ENCODE peak calls at places on chromosomes 13 and 19, in nine cellular contexts. Q, A, X, P, W, V, R, S and H are unnamed samples.

GRCh38 chr13:111031531-111031961 is 83.6 kb upstream of the ARHGEF7 start:
- DNase-seq in Q (peak), A (no peak), X (no peak), P (no peak), W (peak), V (peak), R (no peak), S (no peak), H (peak)

GRCh38 chr19:42276821-42277220 is 7.8 kb downstream of the CIC start:
- DNase-seq in Q (no peak), A (no peak), X (no peak), P (peak), W (no peak), V (peak), R (no peak), S (no peak), H (peak)

GRCh38 chr19:10762656-10763055 is 44.8 kb downstream of the DNM2 start:
- DNase-seq in Q (no peak), A (no peak), X (no peak), P (no peak), W (peak), V (peak), R (no peak), S (no peak), H (no peak)

GRCh38 chr13:98778749-98779148 is 26.3 kb upstream of the SLC15A1 start:
- DNase-seq in Q (no peak), A (no peak), X (no peak), P (no peak), W (no peak), V (no peak), R (no peak), S (no peak), H (no peak)

GRCh38 chr13:95627590-95627989 is 16.9 kb downstream of the DZIP1 start:
- DNase-seq in Q (peak), A (no peak), X (no peak), P (peak), W (no peak), V (no peak), R (no peak), S (no peak), H (no peak)

GRCh38 chr13:68608147-68608546 is 1378.0 kb upstream of the PCDH9 start:
- DNase-seq in Q (no peak), A (no peak), X (no peak), P (no peak), W (no peak), V (no peak), R (no peak), S (no peak), H (no peak)

GRCh38 chr13:44759723-44760360 is 183.7 kb upstream of the TSC22D1 start:
- DNase-seq in Q (no peak), A (peak), X (no peak), P (peak), W (no peak), V (no peak), R (no peak), S (no peak), H (no peak)

GRCh38 chr19:7242601-7243258 is 51.5 kb downstream of the INSR start:
- DNase-seq in Q (peak), A (no peak), X (no peak), P (no peak), W (no peak), V (no peak), R (no peak), S (no peak), H (no peak)

GRCh38 chr19:571127-571974 is 1.0 kb upstream of the BSG start:
- DNase-seq in Q (peak), A (peak), X (no peak), P (no peak), W (peak), V (peak), R (peak), S (no peak), H (peak)

GRCh38 chr19:49802836-49803528 is 10.1 kb downstream of the FUZ start:
- DNase-seq in Q (no peak), A (no peak), X (no peak), P (no peak), W (peak), V (no peak), R (no peak), S (no peak), H (no peak)

GRCh38 chr19:35703343-35703742 is 1.0 kb upstream of the ZBTB32 start:
- DNase-seq in Q (no peak), A (no peak), X (no peak), P (no peak), W (peak), V (no peak), R (no peak), S (no peak), H (no peak)

GRCh38 chr13:85261757-85262346 is 537.4 kb downstream of the SLITRK6 start:
- DNase-seq in Q (peak), A (peak), X (no peak), P (no peak), W (no peak), V (no peak), R (no peak), S (no peak), H (no peak)

GRCh38 chr13:97276862-97277269 is 54.7 kb downstream of the MBNL2 start:
- DNase-seq in Q (no peak), A (no peak), X (no peak), P (no peak), W (no peak), V (no peak), R (no peak), S (no peak), H (no peak)

GRCh38 chr13:107376393-107377085 is 808.6 kb upstream of the ARGLU1 start:
- DNase-seq in Q (no peak), A (no peak), X (no peak), P (no peak), W (no peak), V (no peak), R (no peak), S (no peak), H (no peak)

GRCh38 chr13:97810152-97810551 is 143.3 kb upstream of the IPO5 start:
- DNase-seq in Q (peak), A (no peak), X (peak), P (no peak), W (no peak), V (no peak), R (no peak), S (no peak), H (no peak)

GRCh38 chr19:3546119-3546518 is 7.1 kb downstream of the TEKTIP1 start:
- DNase-seq in Q (no peak), A (no peak), X (no peak), P (no peak), W (no peak), V (no peak), R (no peak), S (no peak), H (no peak)